ENCODE peak calls at places on chromosomes 2 and 18, in six cellular contexts. E is uterus, Y is Peyer's patch, G is adrenal gland, J is IMR-90, S is heart left ventricle. H is an unnamed sample. For H3K4me1, the result is how much of the 10 kb centered on the place peaks cover.

GRCh38 chr18:61326407-61326806 is 6.8 kb upstream of the CDH20 start:
- DNase-seq in Y (no peak), G (no peak), S (no peak), J (no peak), E (no peak), H (no peak)

GRCh38 chr2:241041557-241042158 is 43.2 kb downstream of the SNED1 start:
- DNase-seq in Y (no peak), G (no peak), E (no peak), S (no peak), J (no peak), H (no peak)

GRCh38 chr2:238277695-238278094 is 10.7 kb downstream of the PER2 start:
- DNase-seq in J (no peak), S (no peak), G (no peak), Y (peak), E (no peak), H (no peak)

GRCh38 chr2:207156045-207156444 is 9.7 kb downstream of the KLF7 start:
- DNase-seq in E (no peak), G (no peak), S (no peak), J (no peak), Y (no peak), H (no peak)

GRCh38 chr18:44507729-44508325 is 172.9 kb upstream of the SETBP1 start:
- DNase-seq in G (peak), J (no peak), S (peak), E (no peak), Y (no peak), H (no peak)

GRCh38 chr2:163471947-163472346 is 263.9 kb downstream of the FIGN start:
- DNase-seq in S (no peak), J (peak), G (peak), E (no peak), Y (no peak), H (no peak)

GRCh38 chr2:22238967-22239366 is 1115.2 kb downstream of the TDRD15 start:
- DNase-seq in J (no peak), S (no peak), E (no peak), G (no peak), Y (no peak), H (no peak)

GRCh38 chr2:200156140-200156858 is 150.2 kb upstream of the SPATS2L start:
- DNase-seq in E (peak), G (peak), Y (no peak), S (no peak), J (peak), H (no peak)

GRCh38 chr2:12816379-12817306 is 99.9 kb downstream of the TRIB2 start:
- DNase-seq in G (no peak), Y (no peak), S (no peak), E (no peak), J (peak), H (no peak)

GRCh38 chr2:55030766-55031165 is 19.5 kb downstream of the RTN4 start:
- DNase-seq in Y (no peak), E (no peak), S (no peak), J (no peak), G (no peak), H (no peak)
- H3K4me1 ChIP-seq in Y (under half), E (under half), S (half or more), J (under half), G (half or more), H (under half)

GRCh38 chr2:160091381-160091780 is 29.0 kb upstream of the PLA2R1 start:
- DNase-seq in G (no peak), S (no peak), J (peak), Y (no peak), E (no peak), H (no peak)

GRCh38 chr2:160085662-160086061 is 23.2 kb upstream of the PLA2R1 start:
- DNase-seq in S (no peak), Y (no peak), J (no peak), G (no peak), E (no peak), H (no peak)

GRCh38 chr2:160092445-160092844 is 30.0 kb upstream of the PLA2R1 start:
- DNase-seq in G (no peak), E (no peak), Y (no peak), J (no peak), S (no peak), H (no peak)

GRCh38 chr2:160087854-160088745 is 25.7 kb upstream of the PLA2R1 start:
- DNase-seq in Y (no peak), E (no peak), S (no peak), J (peak), G (no peak), H (no peak)
- TF ChIP-seq CTCF in Y (peak), E (no peak), S (no peak), J (peak), G (no peak), H (no peak)

GRCh38 chr18:3726241-3726951 is 276.4 kb downstream of the TGIF1 start:
- DNase-seq in G (no peak), E (no peak), J (no peak), Y (no peak), S (no peak), H (no peak)
- H3K4me3 ChIP-seq in G (no peak), E (no peak), J (no peak), Y (no peak), S (no peak), H (no peak)

GRCh38 chr2:96664366-96664765 is 21.8 kb downstream of the FER1L5 start:
- DNase-seq in E (no peak), Y (no peak), J (no peak), S (no peak), G (no peak), H (no peak)

GRCh38 chr2:96663177-96663576 is 20.6 kb downstream of the FER1L5 start:
- DNase-seq in E (no peak), J (no peak), G (no peak), S (no peak), Y (no peak), H (no peak)

GRCh38 chr2:96663829-96664228 is 21.3 kb downstream of the FER1L5 start:
- DNase-seq in J (no peak), S (no peak), Y (no peak), G (no peak), E (no peak), H (no peak)

GRCh38 chr2:96662360-96662759 is 19.8 kb downstream of the FER1L5 start:
- DNase-seq in S (no peak), G (no peak), Y (no peak), E (no peak), J (no peak), H (no peak)

GRCh38 chr2:96661324-96661723 is 18.8 kb downstream of the FER1L5 start:
- DNase-seq in E (no peak), Y (no peak), J (no peak), S (no peak), G (no peak), H (no peak)
- H3K4me1 ChIP-seq in E (under half), Y (under half), J (under half), S (under half), G (under half), H (under half)

DNA sequence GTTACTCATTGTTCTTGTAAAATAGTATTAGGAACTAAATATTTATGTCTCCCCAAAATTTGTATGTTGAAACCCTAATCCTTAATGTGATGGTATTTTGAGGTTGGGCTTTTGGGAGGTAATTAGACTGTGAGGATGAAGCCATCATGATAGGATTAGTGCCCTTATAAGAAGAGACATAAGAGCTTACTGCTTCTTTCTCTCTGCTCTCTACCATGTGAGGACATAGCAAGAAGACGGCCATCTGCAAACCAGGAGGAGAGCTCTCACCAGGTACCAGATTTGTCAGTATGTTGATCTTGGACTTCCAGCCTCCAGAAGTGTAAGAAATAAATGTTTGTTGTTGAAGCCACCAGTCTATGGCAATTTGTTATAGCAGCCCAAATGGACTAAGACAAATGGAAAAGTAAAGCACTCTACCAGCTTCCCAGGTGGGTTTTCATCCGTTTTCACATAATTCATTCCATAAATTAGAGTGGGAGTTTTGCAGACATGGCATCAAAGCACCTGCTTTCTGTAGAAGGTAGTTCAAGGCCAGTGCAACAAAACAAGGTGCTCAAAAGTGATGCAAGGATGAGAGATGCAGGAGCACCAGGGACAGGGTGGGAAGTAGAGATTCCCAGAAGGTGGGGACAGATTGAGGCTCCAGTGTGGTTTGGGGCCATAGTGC is 70.7 kb downstream of the MYCN start:
- DNase-seq in Y (no peak), E (no peak), S (no peak), J (no peak), G (no peak), H (no peak)
- TF ChIP-seq CTCF in Y (no peak), E (no peak), S (no peak), J (no peak), G (no peak), H (no peak)

H was measured in ovary.